ENCODE peak calls at places on chromosomes 2 and 18, in nine cellular contexts. One of them, this sample, is unnamed.

GRCh38 chr2:101113441-101114267 is 37.5 kb downstream of the TBC1D8 start:
- DNase-seq in stomach: peak
- DNase-seq in astrocyte of the spinal cord: peak
- DNase-seq in CD4-positive, alpha-beta T cell: no peak
- DNase-seq in type B pancreatic cell: no peak
- DNase-seq in PC-9: peak
- DNase-seq in BJ: peak
- DNase-seq in GM12864: no peak
- DNase-seq in A549: peak
- DNase-seq in this sample: no peak

GRCh38 chr18:331231-331771 is 63.5 kb upstream of the THOC1 start:
- DNase-seq in astrocyte of the spinal cord: peak
- DNase-seq in PC-9: no peak
- DNase-seq in GM12864: no peak
- DNase-seq in type B pancreatic cell: no peak
- DNase-seq in stomach: no peak
- DNase-seq in BJ: no peak
- DNase-seq in A549: no peak
- DNase-seq in CD4-positive, alpha-beta T cell: no peak
- DNase-seq in this sample: no peak

GRCh38 chr2:24122-24521 is 22.2 kb downstream of the FAM110C start:
- DNase-seq in astrocyte of the spinal cord: no peak
- DNase-seq in A549: no peak
- DNase-seq in GM12864: no peak
- DNase-seq in CD4-positive, alpha-beta T cell: no peak
- DNase-seq in type B pancreatic cell: no peak
- DNase-seq in BJ: no peak
- DNase-seq in PC-9: no peak
- DNase-seq in stomach: no peak
- DNase-seq in this sample: no peak

GRCh38 chr2:98829586-98830270 is 98.8 kb upstream of the MGAT4A start:
- DNase-seq in astrocyte of the spinal cord: no peak
- DNase-seq in PC-9: peak
- DNase-seq in GM12864: no peak
- DNase-seq in BJ: no peak
- DNase-seq in type B pancreatic cell: no peak
- DNase-seq in CD4-positive, alpha-beta T cell: no peak
- DNase-seq in stomach: no peak
- DNase-seq in A549: no peak
- DNase-seq in this sample: no peak

GRCh38 chr18:65937180-65937579 is 186.4 kb downstream of the CDH7 start:
- DNase-seq in type B pancreatic cell: no peak
- DNase-seq in A549: no peak
- DNase-seq in astrocyte of the spinal cord: no peak
- DNase-seq in CD4-positive, alpha-beta T cell: no peak
- DNase-seq in PC-9: no peak
- DNase-seq in BJ: no peak
- DNase-seq in GM12864: no peak
- DNase-seq in stomach: no peak
- DNase-seq in this sample: no peak

GRCh38 chr18:9779630-9780029 is 71.5 kb downstream of the RAB31 start:
- DNase-seq in stomach: peak
- DNase-seq in GM12864: no peak
- DNase-seq in BJ: no peak
- DNase-seq in type B pancreatic cell: no peak
- DNase-seq in astrocyte of the spinal cord: no peak
- DNase-seq in CD4-positive, alpha-beta T cell: no peak
- DNase-seq in PC-9: peak
- DNase-seq in A549: no peak
- DNase-seq in this sample: no peak

GRCh38 chr2:128308284-128308731 is 10.4 kb downstream of the HS6ST1 start:
- DNase-seq in CD4-positive, alpha-beta T cell: no peak
- DNase-seq in BJ: no peak
- DNase-seq in A549: no peak
- DNase-seq in type B pancreatic cell: no peak
- DNase-seq in PC-9: no peak
- DNase-seq in astrocyte of the spinal cord: no peak
- DNase-seq in GM12864: no peak
- DNase-seq in stomach: no peak
- DNase-seq in this sample: no peak

GRCh38 chr2:102130651-102130991 is 11.9 kb upstream of the IL1R1 start:
- DNase-seq in type B pancreatic cell: no peak
- DNase-seq in GM12864: no peak
- DNase-seq in stomach: no peak
- DNase-seq in A549: no peak
- DNase-seq in CD4-positive, alpha-beta T cell: no peak
- DNase-seq in astrocyte of the spinal cord: no peak
- DNase-seq in BJ: no peak
- DNase-seq in PC-9: no peak
- DNase-seq in this sample: no peak

GRCh38 chr2:186641132-186641806 is 51.4 kb downstream of the ITGAV start:
- DNase-seq in type B pancreatic cell: no peak
- DNase-seq in BJ: no peak
- DNase-seq in A549: no peak
- DNase-seq in astrocyte of the spinal cord: no peak
- DNase-seq in CD4-positive, alpha-beta T cell: no peak
- DNase-seq in stomach: no peak
- DNase-seq in PC-9: no peak
- DNase-seq in GM12864: no peak
- DNase-seq in this sample: no peak

GRCh38 chr18:45850021-45850420 is 24.5 kb downstream of the SIGLEC15 start:
- DNase-seq in PC-9: no peak
- DNase-seq in BJ: no peak
- DNase-seq in CD4-positive, alpha-beta T cell: no peak
- DNase-seq in astrocyte of the spinal cord: no peak
- DNase-seq in GM12864: no peak
- DNase-seq in A549: peak
- DNase-seq in stomach: no peak
- DNase-seq in type B pancreatic cell: no peak
- DNase-seq in this sample: no peak
- TF ChIP-seq CTCF in PC-9: peak
- TF ChIP-seq CTCF in BJ: peak
- TF ChIP-seq CTCF in CD4-positive, alpha-beta T cell: no peak
- TF ChIP-seq CTCF in astrocyte of the spinal cord: peak
- TF ChIP-seq CTCF in GM12864: peak
- TF ChIP-seq CTCF in A549: peak
- TF ChIP-seq CTCF in stomach: no peak
- TF ChIP-seq CTCF in type B pancreatic cell: peak
- TF ChIP-seq CTCF in this sample: peak

GRCh38 chr18:26656944-26657536 is 108.7 kb upstream of the KCTD1 start:
- DNase-seq in BJ: no peak
- DNase-seq in PC-9: no peak
- DNase-seq in A549: peak
- DNase-seq in CD4-positive, alpha-beta T cell: no peak
- DNase-seq in astrocyte of the spinal cord: peak
- DNase-seq in GM12864: no peak
- DNase-seq in type B pancreatic cell: peak
- DNase-seq in stomach: peak
- DNase-seq in this sample: peak
- TF ChIP-seq CTCF in BJ: peak
- TF ChIP-seq CTCF in PC-9: no peak
- TF ChIP-seq CTCF in A549: no peak
- TF ChIP-seq CTCF in CD4-positive, alpha-beta T cell: no peak
- TF ChIP-seq CTCF in astrocyte of the spinal cord: peak
- TF ChIP-seq CTCF in GM12864: peak
- TF ChIP-seq CTCF in type B pancreatic cell: peak
- TF ChIP-seq CTCF in stomach: peak
- TF ChIP-seq CTCF in this sample: no peak

GRCh38 chr18:25725461-25725860 is 365.0 kb downstream of the SS18 start:
- DNase-seq in A549: no peak
- DNase-seq in type B pancreatic cell: no peak
- DNase-seq in PC-9: no peak
- DNase-seq in GM12864: no peak
- DNase-seq in CD4-positive, alpha-beta T cell: no peak
- DNase-seq in astrocyte of the spinal cord: no peak
- DNase-seq in stomach: no peak
- DNase-seq in BJ: no peak
- DNase-seq in this sample: no peak

GRCh38 chr18:25727281-25727680 is 363.1 kb downstream of the SS18 start:
- DNase-seq in PC-9: no peak
- DNase-seq in A549: no peak
- DNase-seq in type B pancreatic cell: no peak
- DNase-seq in BJ: no peak
- DNase-seq in astrocyte of the spinal cord: no peak
- DNase-seq in GM12864: no peak
- DNase-seq in CD4-positive, alpha-beta T cell: no peak
- DNase-seq in stomach: no peak
- DNase-seq in this sample: no peak

GRCh38 chr18:25724121-25724520 is 366.3 kb downstream of the SS18 start:
- DNase-seq in A549: no peak
- DNase-seq in GM12864: no peak
- DNase-seq in stomach: no peak
- DNase-seq in CD4-positive, alpha-beta T cell: no peak
- DNase-seq in astrocyte of the spinal cord: no peak
- DNase-seq in type B pancreatic cell: no peak
- DNase-seq in BJ: no peak
- DNase-seq in PC-9: no peak
- DNase-seq in this sample: no peak

GRCh38 chr18:25724997-25725396 is 365.4 kb downstream of the SS18 start:
- DNase-seq in PC-9: no peak
- DNase-seq in CD4-positive, alpha-beta T cell: no peak
- DNase-seq in astrocyte of the spinal cord: no peak
- DNase-seq in A549: no peak
- DNase-seq in BJ: no peak
- DNase-seq in GM12864: no peak
- DNase-seq in stomach: no peak
- DNase-seq in type B pancreatic cell: no peak
- DNase-seq in this sample: no peak

DNA sequence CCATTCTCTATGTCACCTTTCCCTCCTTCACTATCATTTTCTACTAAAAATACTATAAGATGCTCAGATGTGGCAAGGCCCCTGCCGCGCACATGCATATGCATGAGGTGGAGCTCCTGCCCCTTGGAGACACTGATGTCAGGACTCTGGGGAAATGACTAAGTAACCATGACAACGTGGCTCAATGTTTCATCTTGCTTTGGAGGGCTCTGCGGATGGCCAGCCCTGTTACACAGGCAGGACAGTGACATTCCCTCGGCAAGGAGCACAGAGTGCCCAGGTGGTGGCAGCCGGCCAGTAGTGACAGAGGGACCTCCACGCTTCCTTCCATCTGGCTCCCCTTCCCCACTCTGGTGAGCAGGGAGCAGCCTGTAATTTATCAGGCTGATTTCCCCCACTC is 364.1 kb downstream of the SS18 start:
- DNase-seq in A549: no peak
- DNase-seq in BJ: no peak
- DNase-seq in stomach: no peak
- DNase-seq in CD4-positive, alpha-beta T cell: no peak
- DNase-seq in GM12864: no peak
- DNase-seq in PC-9: no peak
- DNase-seq in type B pancreatic cell: no peak
- DNase-seq in astrocyte of the spinal cord: peak
- DNase-seq in this sample: no peak
- TF ChIP-seq CTCF in A549: no peak
- TF ChIP-seq CTCF in BJ: no peak
- TF ChIP-seq CTCF in stomach: no peak
- TF ChIP-seq CTCF in CD4-positive, alpha-beta T cell: no peak
- TF ChIP-seq CTCF in GM12864: no peak
- TF ChIP-seq CTCF in PC-9: no peak
- TF ChIP-seq CTCF in type B pancreatic cell: no peak
- TF ChIP-seq CTCF in astrocyte of the spinal cord: no peak
- TF ChIP-seq CTCF in this sample: no peak

DNA sequence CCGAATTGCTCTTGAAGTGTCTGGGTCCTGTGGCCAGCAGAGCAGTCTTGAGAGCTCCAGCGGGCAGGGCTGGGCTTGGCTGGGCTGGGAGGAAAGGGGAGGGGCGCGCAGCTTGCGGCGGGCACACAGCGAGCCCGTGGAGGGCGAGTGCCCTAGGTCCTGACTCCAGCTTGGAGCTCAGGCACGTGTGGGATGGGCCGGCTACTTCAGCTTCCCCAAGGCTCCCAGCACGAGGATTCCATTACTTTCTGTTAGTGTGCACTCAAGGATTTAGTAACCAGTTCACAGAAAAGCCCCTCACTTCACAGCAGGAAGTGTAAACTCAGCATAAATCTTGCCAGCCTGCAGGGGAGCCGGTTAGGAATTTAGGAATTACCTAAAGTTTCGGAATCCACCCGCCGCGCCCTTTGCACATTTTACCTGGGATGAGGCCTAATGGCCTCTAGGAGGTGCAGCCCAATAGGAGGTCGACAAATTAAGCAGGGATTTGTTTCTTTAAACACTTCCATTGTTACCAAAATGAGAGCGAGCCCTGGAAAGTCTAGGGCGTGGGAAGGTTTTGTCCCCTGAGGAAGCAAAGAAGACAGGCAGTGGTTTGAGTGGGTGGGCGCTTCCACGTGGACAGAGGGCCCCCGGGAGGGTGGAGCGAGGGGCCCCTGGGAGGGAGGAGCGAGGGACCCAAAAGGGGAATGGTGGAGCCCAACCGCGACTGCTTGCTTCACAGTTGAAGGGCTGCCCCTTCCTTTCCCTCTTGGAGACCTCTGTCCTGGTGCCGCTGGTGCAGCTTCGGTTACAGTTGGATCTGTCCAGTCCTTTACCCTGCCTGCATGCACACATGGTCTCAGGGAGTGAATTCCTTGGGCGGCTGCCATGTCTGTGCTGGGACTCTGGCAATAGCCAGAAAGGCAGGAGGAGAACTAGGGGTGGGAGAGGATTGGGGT is 93.3 kb downstream of the CTAGE1 start:
- DNase-seq in GM12864: no peak
- DNase-seq in astrocyte of the spinal cord: peak
- DNase-seq in BJ: no peak
- DNase-seq in PC-9: no peak
- DNase-seq in CD4-positive, alpha-beta T cell: no peak
- DNase-seq in A549: no peak
- DNase-seq in type B pancreatic cell: no peak
- DNase-seq in stomach: peak
- DNase-seq in this sample: peak
- TF ChIP-seq CTCF in GM12864: no peak
- TF ChIP-seq CTCF in astrocyte of the spinal cord: peak
- TF ChIP-seq CTCF in BJ: peak
- TF ChIP-seq CTCF in PC-9: no peak
- TF ChIP-seq CTCF in CD4-positive, alpha-beta T cell: no peak
- TF ChIP-seq CTCF in A549: no peak
- TF ChIP-seq CTCF in type B pancreatic cell: peak
- TF ChIP-seq CTCF in stomach: no peak
- TF ChIP-seq CTCF in this sample: no peak

DNA sequence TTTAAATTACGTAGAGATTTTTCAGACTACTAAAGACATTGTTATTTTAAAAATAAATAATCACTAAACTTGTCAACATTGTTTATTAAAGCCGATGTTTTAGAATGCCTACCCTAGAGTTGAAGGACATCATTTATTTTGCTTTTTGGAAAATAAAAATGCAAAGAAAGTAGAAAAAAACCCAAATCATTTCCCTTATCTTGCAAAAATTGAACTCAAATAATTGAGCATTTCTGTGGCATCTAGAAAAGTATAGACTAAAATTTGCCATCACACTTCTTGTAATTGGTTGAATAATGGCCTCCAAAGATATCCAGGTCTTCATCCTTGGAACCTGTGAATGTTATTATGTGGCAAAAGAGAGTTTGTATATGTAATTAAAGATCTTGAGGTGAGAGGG is 9.7 kb upstream of the NEDD4L start:
- DNase-seq in CD4-positive, alpha-beta T cell: no peak
- DNase-seq in type B pancreatic cell: no peak
- DNase-seq in BJ: no peak
- DNase-seq in astrocyte of the spinal cord: no peak
- DNase-seq in GM12864: no peak
- DNase-seq in PC-9: no peak
- DNase-seq in stomach: no peak
- DNase-seq in A549: no peak
- DNase-seq in this sample: no peak
- TF ChIP-seq CTCF in CD4-positive, alpha-beta T cell: no peak
- TF ChIP-seq CTCF in type B pancreatic cell: no peak
- TF ChIP-seq CTCF in BJ: no peak
- TF ChIP-seq CTCF in astrocyte of the spinal cord: no peak
- TF ChIP-seq CTCF in GM12864: no peak
- TF ChIP-seq CTCF in PC-9: no peak
- TF ChIP-seq CTCF in stomach: no peak
- TF ChIP-seq CTCF in A549: no peak
- TF ChIP-seq CTCF in this sample: no peak

This sample was measured in mesothelial cell of epicardium.